ENCODE peak calls at places on chromosomes 5 and 9, in ten cellular contexts. Z is A549, S is HepG2, A is tibial nerve, H is GM12878, N is upper lobe of left lung, K is sigmoid colon, O is ovary, M is esophagus muscularis mucosa, W is transverse colon. J is an unnamed sample.

GRCh38 chr5:95715799-95716461 is 15.2 kb upstream of the RHOBTB3 start:
- DNase-seq in Z (peak), S (no peak), A (no peak), H (no peak), N (no peak), K (no peak), O (no peak), M (no peak), W (no peak), J (no peak)

GRCh38 chr5:160727296-160727997 is 124.6 kb downstream of the ATP10B start:
- DNase-seq in Z (no peak), S (no peak), A (no peak), H (no peak), N (no peak), K (no peak), O (no peak), M (no peak), W (no peak), J (no peak)

GRCh38 chr5:180049357-180049673 is 22.2 kb downstream of the RNF130 start:
- DNase-seq in Z (no peak), S (no peak), A (no peak), H (no peak), N (no peak), K (no peak), O (no peak), M (no peak), W (no peak), J (no peak)

GRCh38 chr5:119876522-119876921 is 247.2 kb downstream of the FAM170A start:
- DNase-seq in Z (no peak), S (no peak), A (no peak), H (no peak), N (no peak), K (no peak), O (no peak), M (no peak), W (no peak), J (no peak)

GRCh38 chr5:98424681-98425454 is 348.6 kb upstream of the RGMB start:
- DNase-seq in Z (no peak), S (no peak), A (peak), H (no peak), N (no peak), K (no peak), O (no peak), M (no peak), W (no peak), J (no peak)

GRCh38 chr5:91380491-91381133 is 2.5 kb downstream of the ARRDC3 start:
- DNase-seq in Z (peak), S (peak), A (peak), H (peak), N (peak), K (peak), O (peak), M (peak), W (peak), J (peak)

GRCh38 chr5:169910393-169910792 is 69.9 kb downstream of the INSYN2B start:
- DNase-seq in Z (no peak), S (no peak), A (no peak), H (no peak), N (no peak), K (no peak), O (no peak), M (no peak), W (no peak), J (no peak)

GRCh38 chr5:167898361-167899042 is 392.9 kb upstream of the WWC1 start:
- DNase-seq in Z (no peak), S (no peak), A (no peak), H (no peak), N (no peak), K (no peak), O (no peak), M (no peak), W (no peak), J (no peak)

GRCh38 chr5:20683241-20683940 is 695.4 kb upstream of the CDH18 start:
- DNase-seq in Z (no peak), S (no peak), A (no peak), H (no peak), N (no peak), K (no peak), O (no peak), M (no peak), W (no peak), J (no peak)

GRCh38 chr5:114418546-114419388 is 56.9 kb downstream of the KCNN2 start:
- DNase-seq in Z (no peak), S (no peak), A (no peak), H (peak), N (no peak), K (no peak), O (no peak), M (no peak), W (no peak), J (no peak)
- TF ChIP-seq EP300 in Z (no peak), S (no peak), A (no peak), H (peak), N (no peak), K (no peak), O (no peak), M (no peak), W (no peak), J (no peak)

GRCh38 chr5:149410071-149410470 is 31.0 kb upstream of the IL17B start:
- DNase-seq in Z (no peak), S (no peak), A (no peak), H (no peak), N (no peak), K (peak), O (peak), M (no peak), W (no peak), J (no peak)
- TF ChIP-seq POLR2A in Z (no peak), S (no peak), A (no peak), H (no peak), N (no peak), K (no peak), O (no peak), M (no peak), W (peak), J (no peak)

GRCh38 chr5:133844836-133845235 is 123.6 kb downstream of the C5orf15 start:
- DNase-seq in Z (no peak), S (no peak), A (no peak), H (no peak), N (no peak), K (no peak), O (no peak), M (no peak), W (no peak), J (no peak)

GRCh38 chr5:133847886-133848285 is 120.5 kb downstream of the C5orf15 start:
- DNase-seq in Z (no peak), S (no peak), A (no peak), H (no peak), N (no peak), K (peak), O (no peak), M (no peak), W (no peak), J (no peak)

GRCh38 chr5:133847301-133847700 is 121.1 kb downstream of the C5orf15 start:
- DNase-seq in Z (no peak), S (no peak), A (no peak), H (no peak), N (no peak), K (no peak), O (no peak), M (no peak), W (no peak), J (no peak)

GRCh38 chr5:133848306-133848924 is 120.0 kb downstream of the C5orf15 start:
- DNase-seq in Z (no peak), S (peak), A (no peak), H (no peak), N (no peak), K (no peak), O (no peak), M (no peak), W (no peak), J (peak)

DNA sequence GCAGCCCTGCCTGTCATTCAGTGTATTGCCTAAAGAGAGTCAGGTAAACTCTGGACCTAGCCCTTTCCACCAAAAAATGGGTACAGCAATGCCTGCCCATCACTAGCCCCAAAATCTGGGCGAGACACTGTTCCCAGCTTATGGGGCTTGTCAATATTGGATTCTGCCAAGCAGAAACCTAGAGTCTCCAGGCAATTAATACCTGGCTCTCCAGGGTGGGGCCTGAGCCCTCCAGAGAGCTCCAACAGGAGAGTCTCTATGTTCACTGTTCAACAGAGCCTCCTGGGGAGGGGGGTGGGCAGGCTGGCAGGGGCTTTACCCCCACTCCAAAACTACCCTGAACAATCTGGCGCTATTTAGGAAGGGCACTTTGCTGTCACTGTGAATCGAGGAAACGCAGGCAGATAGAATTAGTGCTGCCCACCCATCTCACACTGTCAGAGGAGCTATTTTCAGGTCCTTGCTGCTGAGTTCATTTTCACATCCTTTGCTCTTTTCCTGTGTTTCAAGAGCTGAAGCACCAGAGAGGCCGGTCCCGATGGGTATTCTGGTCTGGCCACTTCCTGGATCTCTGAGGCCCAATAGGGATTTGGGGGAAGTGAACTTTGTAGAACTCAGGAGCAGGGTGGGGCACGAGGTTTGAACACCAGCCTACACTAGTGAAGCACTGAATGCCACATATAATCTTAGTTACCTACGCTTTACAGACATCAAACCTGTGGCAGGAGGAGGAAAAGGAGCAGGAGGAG is 121.8 kb downstream of the C5orf15 start:
- DNase-seq in Z (no peak), S (no peak), A (no peak), H (no peak), N (no peak), K (no peak), O (no peak), M (no peak), W (no peak), J (no peak)
- H3K4me3 ChIP-seq in Z (no peak), S (no peak), A (no peak), H (no peak), N (no peak), K (no peak), O (no peak), M (no peak), W (no peak), J (no peak)

GRCh38 chr9:68417762-68418161 is 61.4 kb downstream of the PGM5 start:
- DNase-seq in Z (no peak), S (no peak), A (no peak), H (no peak), N (no peak), K (no peak), O (no peak), M (peak), W (no peak), J (no peak)

GRCh38 chr9:68416891-68417570 is 60.6 kb downstream of the PGM5 start:
- DNase-seq in Z (peak), S (no peak), A (no peak), H (no peak), N (no peak), K (no peak), O (no peak), M (peak), W (no peak), J (no peak)

DNA sequence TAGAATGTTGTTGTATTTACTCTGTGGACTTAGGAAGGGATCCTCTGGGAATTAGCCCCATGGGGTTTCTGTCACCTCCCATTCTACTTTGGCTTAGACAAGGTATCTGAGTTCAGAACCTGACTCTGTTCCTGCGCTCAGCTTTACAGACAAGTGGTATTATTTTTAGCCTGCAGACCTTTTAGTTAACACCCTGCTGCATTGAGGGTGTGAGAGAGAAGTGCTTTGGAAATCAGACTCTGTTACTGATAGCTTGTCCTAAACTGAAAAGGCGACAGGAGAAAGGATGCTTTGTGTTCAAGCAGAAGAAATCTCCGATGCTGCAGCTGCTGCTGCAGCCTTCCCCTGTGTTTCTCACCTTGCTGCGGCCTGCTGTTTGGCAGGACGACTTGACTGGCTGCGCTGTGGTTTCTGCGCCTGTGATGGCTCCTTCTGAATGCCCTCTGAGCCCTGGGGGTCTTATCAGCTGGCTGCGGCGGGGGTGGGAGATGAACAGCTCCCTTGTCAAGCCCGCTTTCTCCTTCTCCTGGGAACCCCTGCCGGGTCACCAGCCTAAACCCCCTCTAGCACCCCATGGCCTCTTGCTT is 61.9 kb downstream of the PGM5 start:
- DNase-seq in Z (no peak), S (no peak), A (no peak), H (no peak), N (peak), K (no peak), O (no peak), M (peak), W (no peak), J (no peak)
- TF ChIP-seq EP300 in Z (no peak), S (no peak), A (no peak), H (no peak), N (no peak), K (no peak), O (no peak), M (no peak), W (no peak), J (no peak)

GRCh38 chr9:95044731-95045508 is 272.6 kb downstream of the FANCC start:
- DNase-seq in Z (peak), S (no peak), A (no peak), H (no peak), N (peak), K (no peak), O (no peak), M (no peak), W (peak), J (peak)

GRCh38 chr9:95049761-95050160 is 267.7 kb downstream of the FANCC start:
- DNase-seq in Z (no peak), S (no peak), A (no peak), H (no peak), N (no peak), K (no peak), O (no peak), M (no peak), W (no peak), J (no peak)

GRCh38 chr9:95047452-95048224 is 269.9 kb downstream of the FANCC start:
- DNase-seq in Z (no peak), S (no peak), A (no peak), H (no peak), N (no peak), K (no peak), O (no peak), M (no peak), W (no peak), J (no peak)

GRCh38 chr9:95045751-95046150 is 271.8 kb downstream of the FANCC start:
- DNase-seq in Z (peak), S (no peak), A (no peak), H (no peak), N (peak), K (no peak), O (no peak), M (no peak), W (no peak), J (peak)

DNA sequence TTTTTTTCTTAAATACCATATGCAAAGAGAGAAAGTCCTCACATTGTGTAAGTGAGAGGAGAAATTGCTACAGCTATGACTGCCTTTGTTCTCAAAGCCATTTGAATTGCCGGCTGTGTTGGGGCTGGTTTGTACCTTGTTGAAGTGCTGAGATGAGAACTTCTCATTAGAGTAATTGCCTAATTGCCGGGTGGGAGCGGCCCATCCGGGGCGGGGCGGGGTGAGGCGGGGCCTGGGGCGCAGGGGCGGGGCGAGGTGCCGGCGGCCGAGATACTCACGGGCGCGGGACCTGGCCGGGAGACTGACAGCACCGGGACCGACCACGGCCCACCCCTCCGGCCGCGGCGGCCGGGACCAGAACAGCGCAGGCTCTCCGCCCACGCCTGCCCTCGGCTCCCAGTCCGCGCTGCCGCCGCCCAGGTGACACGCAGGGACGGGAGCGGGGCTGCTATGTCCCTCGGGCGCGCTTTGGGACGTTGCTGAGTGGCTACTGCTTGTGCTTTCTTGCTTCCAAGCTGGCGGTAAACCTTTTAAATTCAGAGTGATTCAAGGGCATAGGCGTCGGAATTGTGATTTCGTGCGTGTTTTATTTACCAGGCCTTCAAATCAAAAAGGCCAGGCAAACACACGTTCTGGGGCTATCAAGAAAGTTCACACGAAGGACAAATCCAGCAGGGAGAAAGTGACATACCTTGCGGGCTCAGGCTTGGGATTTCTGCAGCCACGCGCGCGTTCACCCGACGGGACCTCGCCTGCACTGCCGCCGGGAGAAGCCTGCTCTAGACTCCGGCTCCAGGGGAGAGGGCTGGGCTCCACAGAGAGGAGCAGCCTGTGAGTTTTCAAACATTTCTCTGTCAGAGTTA is 269.1 kb downstream of the FANCC start:
- DNase-seq in Z (peak), S (peak), A (peak), H (no peak), N (peak), K (no peak), O (peak), M (no peak), W (peak), J (peak)
- TF ChIP-seq POLR2A in Z (peak), S (peak), A (peak), H (no peak), N (no peak), K (no peak), O (peak), M (no peak), W (peak), J (peak)

DNA sequence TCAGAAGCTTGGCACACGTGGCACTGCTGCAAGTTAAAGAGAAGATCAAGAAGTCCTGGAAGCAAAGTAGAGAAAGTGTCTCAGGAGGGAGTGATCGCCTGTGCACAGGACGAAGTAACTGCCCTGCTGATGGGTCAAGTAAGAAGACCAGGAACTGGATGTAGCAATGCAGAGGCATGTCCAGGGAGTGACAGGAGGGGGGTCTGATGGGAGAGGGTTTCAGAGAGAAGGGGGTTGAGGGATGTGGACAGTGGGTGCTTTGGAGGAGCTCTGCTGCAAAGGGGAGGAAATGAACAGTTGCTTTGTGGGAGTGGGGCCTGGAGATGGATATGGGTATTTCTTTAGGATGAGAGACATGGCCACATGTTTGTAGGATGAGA is 60.2 kb upstream of the PHYKPL start:
- DNase-seq in Z (no peak), S (no peak), A (no peak), H (no peak), N (no peak), K (no peak), O (no peak), M (no peak), W (no peak), J (no peak)
- H3K4me3 ChIP-seq in Z (no peak), S (no peak), A (no peak), H (no peak), N (no peak), K (no peak), O (no peak), M (no peak), W (no peak), J (no peak)

DNA sequence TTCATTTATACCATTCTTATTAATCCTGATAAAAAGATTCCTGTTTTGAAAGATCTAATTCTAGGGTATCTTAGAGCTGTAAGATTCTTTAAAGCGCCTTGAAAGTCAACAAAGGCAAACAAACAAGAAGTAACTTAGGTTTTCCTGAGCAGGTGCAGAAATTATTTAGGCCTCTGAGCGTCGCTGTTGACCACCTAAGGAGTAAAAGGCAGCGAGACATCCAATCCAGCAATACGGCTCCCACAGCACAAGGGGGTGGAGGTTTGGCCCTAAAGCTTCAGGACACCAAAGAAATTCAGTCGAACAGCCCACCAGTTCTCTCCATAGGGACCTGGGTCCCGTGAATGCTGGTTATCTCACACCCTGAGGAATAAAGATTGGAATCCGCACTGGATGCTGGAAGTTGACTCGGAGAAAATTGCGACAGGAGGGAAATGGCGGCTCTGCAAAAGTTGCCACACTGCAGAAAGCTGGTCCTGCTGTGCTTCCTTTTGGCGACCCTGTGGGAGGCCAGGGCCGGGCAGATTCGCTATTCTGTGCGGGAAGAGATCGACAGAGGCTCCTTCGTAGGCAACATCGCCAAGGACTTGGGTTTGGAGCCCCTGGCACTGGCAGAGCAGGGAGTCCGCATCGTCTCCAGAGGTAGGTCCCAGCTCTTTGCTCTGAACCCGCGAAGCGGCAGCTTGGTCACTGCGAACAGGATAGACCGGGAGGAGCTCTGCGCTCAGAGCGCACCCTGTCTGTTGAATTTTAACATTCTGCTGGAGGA is at the start of gene PCDHGA2:
- DNase-seq in Z (peak), S (peak), A (no peak), H (no peak), N (peak), K (no peak), O (peak), M (no peak), W (no peak), J (no peak)
- TF ChIP-seq EP300 in Z (no peak), S (no peak), A (no peak), H (no peak), N (no peak), K (no peak), O (no peak), M (no peak), W (no peak), J (no peak)

DNA sequence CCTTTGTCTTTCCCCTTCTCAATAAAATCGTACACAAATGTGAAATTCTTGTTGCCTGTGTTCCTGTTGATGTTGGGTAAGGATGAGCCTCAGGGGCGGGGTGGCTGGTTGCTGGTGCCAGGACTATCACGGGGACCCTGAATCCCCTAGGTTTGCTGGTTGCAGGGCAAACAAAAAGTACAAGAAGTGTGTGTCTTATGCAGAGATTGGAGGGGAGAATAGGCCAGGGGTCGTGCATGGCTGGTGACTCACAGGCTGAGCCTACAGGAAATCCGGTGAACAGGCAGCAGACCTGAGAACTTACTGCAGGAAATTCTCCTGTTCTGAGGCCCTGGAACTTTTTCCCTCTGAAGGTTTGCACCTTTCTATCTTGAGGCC is 5.5 kb downstream of the ANXA2R start:
- DNase-seq in Z (no peak), S (no peak), A (no peak), H (no peak), N (no peak), K (no peak), O (no peak), M (no peak), W (no peak), J (no peak)
- TF ChIP-seq POLR2A in Z (no peak), S (no peak), A (no peak), H (no peak), N (no peak), K (no peak), O (no peak), M (no peak), W (no peak), J (no peak)

GRCh38 chr5:73900566-73900965 is 274.6 kb downstream of the ARHGEF28 start:
- DNase-seq in Z (peak), S (no peak), A (no peak), H (no peak), N (no peak), K (no peak), O (no peak), M (no peak), W (no peak), J (no peak)
- H3K4me3 ChIP-seq in Z (no peak), S (no peak), A (no peak), H (no peak), N (no peak), K (no peak), O (no peak), M (no peak), W (no peak), J (no peak)

GRCh38 chr9:127903557-127904475 is 4.4 kb upstream of the ST6GALNAC6 start:
- DNase-seq in Z (no peak), S (peak), A (peak), H (no peak), N (peak), K (peak), O (peak), M (no peak), W (peak), J (peak)
- TF ChIP-seq EP300 in Z (no peak), S (peak), A (no peak), H (no peak), N (peak), K (no peak), O (no peak), M (no peak), W (peak), J (no peak)

J was measured in stomach.